ENCODE peak calls at places on chromosomes 13 and 19, in five cellular contexts. C, A, H, L and F are unnamed samples.

GRCh38 chr13:41985788-41986508 is 25.0 kb upstream of the VWA8 start:
- DNase-seq in C (no peak), A (peak; percentile 35), H (no peak), L (no peak), F (no peak)

GRCh38 chr13:111853766-111854165 is 213.2 kb upstream of the SOX1 start:
- DNase-seq in C (no peak), A (no peak), H (no peak), L (no peak), F (no peak)

GRCh38 chr19:29785360-29785759 is 26.4 kb upstream of the CCNE1 start:
- DNase-seq in C (no peak), A (no peak), H (no peak), L (no peak), F (no peak)

GRCh38 chr19:41866284-41866683 is 6.2 kb downstream of the RPS19 start:
- DNase-seq in C (no peak), A (no peak), H (no peak), L (no peak), F (no peak)

GRCh38 chr13:71865858-71866172 is 1.2 kb downstream of the DACH1 start:
- DNase-seq in C (peak; percentile 62), A (no peak), H (no peak), L (no peak), F (no peak)

GRCh38 chr13:86581711-86582110 is 782.5 kb upstream of the SLITRK6 start:
- DNase-seq in C (no peak), A (no peak), H (no peak), L (no peak), F (no peak)

GRCh38 chr13:50197705-50198104 is 182.5 kb downstream of the KCNRG start:
- DNase-seq in C (no peak), A (no peak), H (no peak), L (no peak), F (no peak)

GRCh38 chr13:43728411-43728810 is 58.4 kb downstream of the ENOX1 start:
- DNase-seq in C (no peak), A (no peak), H (no peak), L (no peak), F (no peak)

GRCh38 chr19:46766569-46767317 is 20.5 kb upstream of the STRN4 start:
- DNase-seq in C (peak; percentile 68), A (peak; percentile 75), H (peak; percentile 58), L (no peak), F (no peak)

GRCh38 chr13:28237944-28238343 is 99.6 kb downstream of the PAN3 start:
- DNase-seq in C (no peak), A (no peak), H (no peak), L (no peak), F (no peak)

GRCh38 chr19:21143846-21144245 is 2.0 kb downstream of the ZNF431 start:
- DNase-seq in C (no peak), A (no peak), H (no peak), L (no peak), F (no peak)

GRCh38 chr13:51626749-51627148 is 42.5 kb downstream of the WDFY2 start:
- DNase-seq in C (no peak), A (no peak), H (peak; percentile 79), L (no peak), F (no peak)

GRCh38 chr19:33876619-33877018 is 79.9 kb downstream of the KCTD15 start:
- DNase-seq in C (no peak), A (no peak), H (no peak), L (no peak), F (no peak)

GRCh38 chr19:4007836-4008539 is 452 bp downstream of the PIAS4 start:
- DNase-seq in C (no peak), A (no peak), H (no peak), L (no peak), F (no peak)

GRCh38 chr19:4009990-4010807 is 2.7 kb downstream of the PIAS4 start:
- DNase-seq in C (peak; percentile 78), A (no peak), H (no peak), L (no peak), F (no peak)

GRCh38 chr19:4010808-4011110 is 3.2 kb downstream of the PIAS4 start:
- DNase-seq in C (no peak), A (no peak), H (no peak), L (no peak), F (no peak)

GRCh38 chr19:4012092-4012974 is 4.8 kb downstream of the PIAS4 start:
- DNase-seq in C (peak; percentile 85), A (no peak), H (peak; percentile 87), L (no peak), F (no peak)

GRCh38 chr19:4007021-4007835 is at the start of gene PIAS4:
- DNase-seq in C (peak; percentile 97), A (peak; percentile 91), H (peak; percentile 98), L (peak; percentile 92), F (peak; percentile 96)
- TF ChIP-seq POLR2A in C (no peak), A (peak; percentile 67), H (no peak), L (no peak), F (peak; percentile 76)

DNA sequence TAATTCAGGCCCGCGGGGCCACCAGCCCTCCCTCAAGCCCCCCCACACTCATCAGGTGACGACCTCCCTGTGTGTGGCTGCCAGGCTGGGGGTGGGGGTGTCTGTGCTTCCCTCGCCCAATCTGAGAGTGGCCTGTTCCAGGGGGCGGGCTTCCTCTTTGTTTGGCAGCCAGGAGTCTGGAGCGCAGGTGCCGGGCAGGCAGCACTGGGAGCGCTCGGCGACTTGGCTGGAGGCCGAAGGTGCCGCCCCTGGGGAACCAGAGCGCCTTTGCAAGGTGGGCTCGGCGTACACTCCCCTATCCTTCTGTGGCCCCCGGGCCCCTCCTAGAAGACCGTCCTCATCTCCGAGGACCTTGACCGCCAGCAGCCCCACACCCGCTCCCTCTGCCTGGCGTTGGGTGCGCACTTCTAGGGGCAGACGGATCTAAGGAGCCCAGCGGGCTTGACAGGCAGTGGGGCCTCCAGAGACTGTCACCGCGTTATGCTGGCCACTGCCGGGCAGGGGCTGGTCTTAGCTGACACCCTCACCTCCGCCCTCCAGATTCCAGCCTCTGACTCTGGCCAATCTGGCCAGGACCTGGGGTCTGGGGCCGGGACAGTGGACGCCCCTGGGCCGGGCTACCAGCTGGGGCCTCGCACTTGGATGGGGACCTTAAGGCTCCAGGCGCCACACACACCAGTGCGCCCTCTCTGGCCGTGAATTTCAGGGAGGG is 5.6 kb upstream of the ZNF98 start:
- DNase-seq in C (no peak), A (no peak), H (no peak), L (no peak), F (no peak)
- TF ChIP-seq POLR2A in C (no peak), A (no peak), H (no peak), L (no peak), F (no peak)

DNA sequence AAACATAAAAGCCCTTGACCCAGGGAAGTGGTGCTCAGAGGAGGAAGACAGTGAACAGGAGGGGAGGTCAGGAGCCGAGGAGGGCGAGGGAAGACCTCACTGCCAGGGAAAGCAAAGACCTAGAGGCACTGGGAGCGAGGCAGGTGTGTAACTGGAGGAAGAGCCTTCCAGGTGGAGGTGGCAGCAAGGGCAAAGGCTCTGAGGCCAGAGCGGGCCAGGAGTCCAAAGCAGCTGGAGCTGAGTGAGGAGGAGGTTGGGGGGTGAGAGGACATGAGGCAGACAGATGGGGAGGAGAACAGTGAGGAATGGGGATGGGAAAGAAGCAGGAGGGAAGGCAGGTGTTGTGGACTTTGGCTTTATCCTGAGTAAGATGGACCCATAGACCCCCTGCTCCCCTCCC is 3.7 kb downstream of the UPK1A start:
- DNase-seq in C (no peak), A (no peak), H (no peak), L (no peak), F (no peak)
- TF ChIP-seq POLR2A in C (no peak), A (no peak), H (no peak), L (no peak), F (no peak)

DNA sequence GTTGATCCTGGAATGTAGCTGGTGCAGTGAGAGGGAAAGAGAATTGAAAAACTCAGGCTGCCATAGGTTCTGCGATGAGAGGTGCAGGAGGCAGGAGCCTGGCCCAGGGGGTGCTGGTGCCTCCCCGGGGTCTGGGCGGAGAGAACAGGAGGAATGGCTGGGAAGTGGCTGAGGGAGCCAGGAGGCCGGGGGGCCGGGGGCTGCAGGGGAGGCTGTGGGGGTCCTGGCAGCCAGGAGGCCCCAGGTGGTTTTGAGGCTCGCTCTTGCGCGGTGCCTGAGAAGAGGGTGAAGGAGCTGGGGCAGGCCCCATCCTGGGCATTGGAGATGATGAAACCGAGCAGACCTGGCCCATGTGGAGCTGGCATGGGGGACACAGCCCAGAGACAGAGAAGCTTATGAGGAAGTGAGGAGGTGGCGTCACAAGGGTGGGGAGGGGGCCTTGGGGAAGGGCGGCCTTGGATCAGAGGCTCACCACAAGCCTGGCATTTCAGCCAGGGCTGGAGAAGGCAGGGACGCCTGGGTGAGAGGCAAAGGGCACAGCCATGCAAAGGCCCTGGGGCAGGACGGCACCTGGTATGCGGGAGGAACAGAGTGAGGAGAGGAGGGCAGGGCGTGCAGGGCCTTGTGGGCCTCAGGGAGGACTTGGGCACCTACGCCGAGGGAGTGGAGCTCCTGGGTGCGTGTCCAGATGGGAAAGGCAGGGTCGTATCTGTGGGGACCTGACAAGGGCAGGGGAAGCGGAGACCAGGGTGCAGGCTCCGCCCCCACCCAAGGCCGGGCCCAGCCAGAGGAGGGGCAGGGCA is 1.3 kb upstream of the TEKTIP1 start:
- DNase-seq in C (no peak), A (peak; percentile 39), H (no peak), L (no peak), F (no peak)
- TF ChIP-seq POLR2A in C (no peak), A (no peak), H (no peak), L (no peak), F (no peak)

GRCh38 chr19:44900328-44901244 is 5.0 kb upstream of the APOE start:
- DNase-seq in C (no peak), A (no peak), H (no peak), L (no peak), F (no peak)
- TF ChIP-seq POLR2A in C (no peak), A (no peak), H (no peak), L (no peak), F (no peak)

GRCh38 chr19:39402417-39403297 is 4.0 kb upstream of the ZFP36 start:
- DNase-seq in C (peak; percentile 97), A (peak; percentile 91), H (peak; percentile 92), L (peak; percentile 95), F (peak; percentile 72)
- TF ChIP-seq POLR2A in C (peak; percentile 43), A (peak; percentile 41), H (no peak), L (no peak), F (peak; percentile 33)